ENCODE peak calls at places on chromosomes 2 and 18, in four cellular contexts. J is Peyer's patch, B is H9, O is mesenchymal stem cell. A is an unnamed sample.

GRCh38 chr2:62297642-62298010 is 101.7 kb downstream of the B3GNT2 start:
- DNase-seq in J (no peak), B (peak; percentile 59), O (no peak), A (no peak)

GRCh38 chr18:13267517-13267916 is 49.0 kb downstream of the LDLRAD4 start:
- DNase-seq in J (no peak), B (peak; percentile 17), O (no peak), A (no peak)

GRCh38 chr18:44602380-44602779 is 78.3 kb upstream of the SETBP1 start:
- DNase-seq in J (no peak), B (no peak), O (peak; percentile 72), A (peak; percentile 68)

GRCh38 chr2:103773884-103774283 is 1012.1 kb downstream of the TMEM182 start:
- DNase-seq in J (no peak), B (no peak), O (no peak), A (no peak)

GRCh38 chr18:46601338-46601908 is 55.6 kb downstream of the LOXHD1 start:
- DNase-seq in J (no peak), B (no peak), O (no peak), A (no peak)

GRCh38 chr2:239307921-239308620 is 92.7 kb downstream of the HDAC4 start:
- DNase-seq in J (no peak), B (peak; percentile 15), O (no peak), A (peak; percentile 13)

GRCh38 chr2:116911520-116911919 is 903.0 kb upstream of the DDX18 start:
- DNase-seq in J (no peak), B (no peak), O (no peak), A (no peak)

GRCh38 chr2:239943571-239943970 is 81.6 kb downstream of the NDUFA10 start:
- DNase-seq in J (no peak), B (no peak), O (no peak), A (no peak)

GRCh38 chr2:20349457-20350034 is 1.1 kb downstream of the PUM2 start:
- DNase-seq in J (no peak), B (no peak), O (no peak), A (peak; percentile 35)

GRCh38 chr2:20350753-20351554 is at the start of gene PUM2:
- DNase-seq in J (peak; percentile 87), B (peak; percentile 97), O (peak; percentile 92), A (peak; percentile 97)

GRCh38 chr2:20346565-20347127 is 4.0 kb downstream of the PUM2 start:
- DNase-seq in J (no peak), B (no peak), O (no peak), A (no peak)

GRCh38 chr2:20350105-20350712 is 435 bp downstream of the PUM2 start:
- DNase-seq in J (peak; percentile 57), B (peak; percentile 63), O (no peak), A (peak; percentile 67)

GRCh38 chr2:20348542-20348941 is 2.1 kb downstream of the PUM2 start:
- DNase-seq in J (no peak), B (no peak), O (no peak), A (no peak)
- H3K4me1 ChIP-seq in J (peaks cover 18% of the 10 kb centered on the region), B (peaks cover 2% of the 10 kb centered on the region), O (peaks cover 14% of the 10 kb centered on the region), A (peaks cover 32% of the 10 kb centered on the region)

GRCh38 chr18:8799593-8799992 is 94.2 kb downstream of the MTCL1 start:
- DNase-seq in J (no peak), B (no peak), O (no peak), A (peak; percentile 27)

GRCh38 chr18:8800041-8800441 is 94.7 kb downstream of the MTCL1 start:
- DNase-seq in J (no peak), B (no peak), O (no peak), A (no peak)

GRCh38 chr18:8800445-8800844 is 95.1 kb downstream of the MTCL1 start:
- DNase-seq in J (no peak), B (peak; percentile 56), O (peak; percentile 99), A (peak; percentile 94)

GRCh38 chr18:8797206-8797605 is 91.8 kb downstream of the MTCL1 start:
- DNase-seq in J (no peak), B (no peak), O (peak; percentile 52), A (peak; percentile 46)

GRCh38 chr18:8798996-8799395 is 93.6 kb downstream of the MTCL1 start:
- DNase-seq in J (no peak), B (no peak), O (peak; percentile 46), A (no peak)
- H3K4me1 ChIP-seq in J (no peaks in the 10 kb centered on the region), B (peaks cover 20% of the 10 kb centered on the region), O (peaks cover 40% of the 10 kb centered on the region), A (peaks cover 59% of the 10 kb centered on the region)

DNA sequence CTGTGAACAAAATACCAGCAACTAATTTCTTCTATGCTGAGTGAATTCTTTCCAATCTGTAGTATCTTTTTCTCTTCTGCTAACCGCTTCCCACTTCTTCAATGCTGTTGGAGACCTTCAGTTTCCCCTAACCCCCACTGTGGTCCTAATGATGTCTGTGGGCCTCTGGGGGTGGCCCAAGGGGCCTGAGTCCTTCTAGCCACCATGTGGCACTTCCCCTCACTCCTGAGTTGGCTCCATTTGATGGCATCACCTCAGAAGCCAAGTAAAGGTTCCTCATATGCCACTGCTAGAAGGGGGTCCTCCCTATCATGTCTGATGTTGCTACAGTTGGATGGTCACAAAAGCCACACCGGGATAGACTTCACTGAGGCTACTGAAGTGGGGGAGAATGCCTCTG is 37.5 kb downstream of the ARHGAP25 start:
- DNase-seq in J (no peak), B (no peak), O (no peak), A (no peak)
- H3K4me1 ChIP-seq in J (peaks cover 20% of the 10 kb centered on the region), B (no peaks in the 10 kb centered on the region), O (no peaks in the 10 kb centered on the region), A (no peaks in the 10 kb centered on the region)

GRCh38 chr2:223811757-223812156 is 25.6 kb downstream of the AP1S3 start:
- DNase-seq in J (no peak), B (no peak), O (no peak), A (no peak)
- H3K4me1 ChIP-seq in J (no peaks in the 10 kb centered on the region), B (no peaks in the 10 kb centered on the region), O (peaks cover 8% of the 10 kb centered on the region), A (no peaks in the 10 kb centered on the region)

DNA sequence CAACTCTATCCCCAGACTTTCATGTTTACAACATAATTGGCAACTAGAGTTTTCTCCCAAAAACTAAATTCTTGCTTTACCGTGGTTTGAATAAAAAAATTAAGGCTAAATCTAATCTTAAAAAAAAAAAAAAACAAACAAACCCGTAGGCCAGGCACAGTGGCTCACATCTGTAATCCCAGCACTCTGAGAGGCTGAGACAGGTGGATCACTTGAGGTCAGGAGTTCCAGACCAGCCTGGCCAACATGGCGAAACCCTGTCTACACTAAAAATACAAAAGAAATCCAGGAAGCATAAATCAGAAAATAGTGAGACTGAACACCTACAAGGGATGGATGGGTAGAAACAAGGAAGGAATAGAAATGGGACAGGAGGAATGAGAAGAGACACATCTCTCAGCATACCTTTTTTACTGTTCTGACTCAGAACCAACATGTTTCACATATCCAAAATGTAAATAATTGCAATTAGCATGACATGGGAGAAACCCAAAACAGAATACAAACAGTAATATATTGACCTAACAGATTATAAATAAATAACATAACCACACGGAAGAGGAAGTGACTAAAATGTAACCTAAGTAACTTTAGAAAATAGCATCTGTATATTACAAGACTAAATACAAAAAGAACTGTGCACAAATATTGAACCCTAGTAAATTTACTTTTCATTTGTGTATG is 17.5 kb downstream of the MGAT4A start:
- DNase-seq in J (no peak), B (no peak), O (no peak), A (no peak)
- H3K4me1 ChIP-seq in J (no peaks in the 10 kb centered on the region), B (no peaks in the 10 kb centered on the region), O (no peaks in the 10 kb centered on the region), A (peaks cover 10% of the 10 kb centered on the region)

DNA sequence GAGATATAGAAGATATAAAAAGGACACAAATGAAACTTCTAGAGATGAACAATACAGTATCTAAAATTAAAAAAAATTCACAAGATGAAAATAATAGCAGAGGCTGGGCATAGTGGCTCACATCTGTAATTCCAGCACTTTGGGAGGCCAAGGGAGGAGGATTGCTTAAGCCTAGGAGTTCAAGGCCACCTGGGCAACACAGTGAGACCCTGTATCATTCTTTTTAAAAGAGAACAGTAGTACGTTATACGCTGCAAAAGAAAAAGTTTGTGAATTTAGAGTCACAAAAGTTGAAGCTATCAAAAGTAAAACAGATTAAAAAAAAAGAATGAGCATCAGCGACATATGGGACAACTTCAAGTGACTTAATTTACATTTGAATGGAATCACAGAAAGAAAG is 81.6 kb upstream of the ZFP36L2 start:
- DNase-seq in J (no peak), B (no peak), O (no peak), A (no peak)
- H3K4me1 ChIP-seq in J (no peaks in the 10 kb centered on the region), B (no peaks in the 10 kb centered on the region), O (peaks cover 4% of the 10 kb centered on the region), A (peaks cover 58% of the 10 kb centered on the region)

GRCh38 chr2:29014331-29014730 is 33.2 kb downstream of the TOGARAM2 start:
- DNase-seq in J (no peak), B (no peak), O (no peak), A (no peak)

GRCh38 chr2:29015701-29016470 is 34.8 kb downstream of the TOGARAM2 start:
- DNase-seq in J (no peak), B (no peak), O (no peak), A (no peak)

GRCh38 chr2:29016500-29016899 is 35.4 kb downstream of the TOGARAM2 start:
- DNase-seq in J (no peak), B (no peak), O (no peak), A (no peak)

GRCh38 chr2:29013046-29013780 is 32.1 kb downstream of the TOGARAM2 start:
- DNase-seq in J (no peak), B (no peak), O (no peak), A (no peak)

GRCh38 chr2:29014811-29015414 is 33.8 kb downstream of the TOGARAM2 start:
- DNase-seq in J (peak; percentile 75), B (no peak), O (no peak), A (peak; percentile 23)
- H3K4me1 ChIP-seq in J (peaks cover 22% of the 10 kb centered on the region), B (no peaks in the 10 kb centered on the region), O (peaks cover 31% of the 10 kb centered on the region), A (peaks cover 25% of the 10 kb centered on the region)

DNA sequence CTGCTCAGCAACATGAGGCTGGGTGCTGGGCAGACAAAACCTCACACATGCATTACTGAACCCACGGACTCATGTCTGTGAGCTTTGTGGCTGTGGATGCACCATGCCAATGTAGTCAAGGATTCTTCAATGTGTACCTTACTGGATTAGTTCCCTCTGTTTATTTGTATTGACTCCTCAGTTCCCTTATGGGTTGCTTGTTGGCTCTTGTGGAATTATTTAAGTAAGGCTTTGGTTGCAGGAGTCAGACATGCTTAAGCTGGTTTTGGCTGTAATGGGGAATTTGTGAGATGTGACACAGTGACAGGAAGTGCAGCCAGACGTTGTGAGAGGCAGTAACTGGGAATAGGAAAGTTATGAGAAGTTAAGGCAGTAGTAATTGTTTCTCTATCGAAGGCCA is 13.6 kb upstream of the IL1RN start:
- DNase-seq in J (no peak), B (no peak), O (no peak), A (no peak)
- H3K4me1 ChIP-seq in J (peaks cover 16% of the 10 kb centered on the region), B (peaks cover 5% of the 10 kb centered on the region), O (peaks cover 3% of the 10 kb centered on the region), A (peaks cover 10% of the 10 kb centered on the region)

A was measured in adipocyte.